ENCODE peak calls at places on chromosomes 11 and 22, in eight cellular contexts. Q, W, K, E, X, Y, I and M are unnamed samples.

GRCh38 chr11:2655320-2655719 is 44.5 kb downstream of the KCNQ1OT1 start:
- DNase-seq in Q (no peak), W (no peak), K (no peak), E (no peak), X (no peak), Y (no peak), I (no peak), M (no peak)

GRCh38 chr11:86636275-86636674 is 36.1 kb downstream of the ME3 start:
- DNase-seq in Q (no peak), W (no peak), K (no peak), E (no peak), X (no peak), Y (no peak), I (no peak), M (no peak)

GRCh38 chr22:22771696-22772377 is 115.8 kb upstream of the IGLL5 start:
- DNase-seq in Q (no peak), W (no peak), K (no peak), E (no peak), X (no peak), Y (no peak), I (no peak), M (no peak)

GRCh38 chr11:120011836-120012235 is 126.1 kb downstream of the TRIM29 start:
- DNase-seq in Q (no peak), W (no peak), K (no peak), E (no peak), X (no peak), Y (no peak), I (no peak), M (no peak)

GRCh38 chr11:103987631-103988594 is 48.5 kb upstream of the DDI1 start:
- DNase-seq in Q (no peak), W (no peak), K (no peak), E (no peak), X (no peak), Y (peak; percentile 23), I (no peak), M (no peak)

GRCh38 chr11:68959465-68960298 is 21.1 kb downstream of the MRGPRD start:
- DNase-seq in Q (no peak), W (no peak), K (no peak), E (no peak), X (peak; percentile 24), Y (no peak), I (no peak), M (no peak)

GRCh38 chr11:133171374-133171773 is 360.9 kb downstream of the OPCML start:
- DNase-seq in Q (no peak), W (no peak), K (no peak), E (no peak), X (no peak), Y (no peak), I (no peak), M (no peak)

GRCh38 chr11:86068138-86068861 is 584 bp downstream of the PICALM start:
- DNase-seq in Q (no peak), W (peak; percentile 56), K (no peak), E (peak; percentile 19), X (peak; percentile 70), Y (no peak), I (peak; percentile 23), M (no peak)

GRCh38 chr22:42994917-42995562 is 19.9 kb downstream of the PACSIN2 start:
- DNase-seq in Q (no peak), W (peak; percentile 63), K (peak; percentile 82), E (no peak), X (peak; percentile 73), Y (peak; percentile 93), I (no peak), M (peak; percentile 83)
- H3K4me3 ChIP-seq in Q (no peak overlapping the region), W (no peak overlapping the region), K (peak overlapping the region; percentile 55), E (no peak overlapping the region), X (no peak overlapping the region), Y (peak overlapping the region; percentile 23), I (no peak overlapping the region), M (peak overlapping the region; percentile 40)

DNA sequence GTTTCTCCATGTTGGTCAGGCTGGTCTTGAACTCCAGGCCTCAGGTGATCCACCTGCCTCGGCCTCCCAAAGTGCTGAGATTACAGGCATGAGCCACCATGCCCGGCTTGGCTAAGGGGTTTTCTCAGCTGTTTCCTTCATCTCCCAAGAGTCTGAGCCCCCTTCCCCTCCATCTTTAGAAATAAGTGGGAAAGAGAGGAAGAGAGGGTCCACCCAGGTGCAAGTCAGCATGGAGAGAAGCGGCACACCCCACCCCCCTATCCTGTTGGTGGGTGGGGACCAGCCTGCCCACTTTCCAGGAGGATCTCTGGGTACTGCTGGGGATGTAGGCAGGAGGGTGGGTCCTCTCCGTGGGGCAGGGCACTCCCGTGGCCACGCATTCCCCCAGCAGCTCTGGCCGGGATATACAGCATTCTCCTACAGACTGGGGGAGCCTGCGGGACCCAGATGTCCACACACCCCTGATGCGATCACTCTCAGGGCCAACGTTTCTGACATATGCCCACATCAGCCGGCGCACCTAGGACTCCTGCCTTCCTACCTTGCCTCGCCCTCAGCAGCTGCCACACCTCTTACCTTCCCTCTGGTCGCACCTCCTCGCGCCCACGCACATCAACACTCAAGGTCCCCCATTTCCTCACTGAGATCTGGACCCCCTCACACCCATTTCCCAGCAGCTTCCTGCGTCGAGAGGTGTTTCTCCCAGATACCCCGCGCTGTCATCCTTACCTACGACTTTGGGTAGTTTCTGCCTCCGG is 8.9 kb downstream of the SCARF2 start:
- DNase-seq in Q (no peak), W (no peak), K (no peak), E (no peak), X (no peak), Y (no peak), I (no peak), M (no peak)
- H3K4me3 ChIP-seq in Q (no peak overlapping the region), W (peak overlapping the region; percentile 65), K (no peak overlapping the region), E (peak overlapping the region; percentile 79), X (peak overlapping the region; percentile 37), Y (no peak overlapping the region), I (no peak overlapping the region), M (no peak overlapping the region)

DNA sequence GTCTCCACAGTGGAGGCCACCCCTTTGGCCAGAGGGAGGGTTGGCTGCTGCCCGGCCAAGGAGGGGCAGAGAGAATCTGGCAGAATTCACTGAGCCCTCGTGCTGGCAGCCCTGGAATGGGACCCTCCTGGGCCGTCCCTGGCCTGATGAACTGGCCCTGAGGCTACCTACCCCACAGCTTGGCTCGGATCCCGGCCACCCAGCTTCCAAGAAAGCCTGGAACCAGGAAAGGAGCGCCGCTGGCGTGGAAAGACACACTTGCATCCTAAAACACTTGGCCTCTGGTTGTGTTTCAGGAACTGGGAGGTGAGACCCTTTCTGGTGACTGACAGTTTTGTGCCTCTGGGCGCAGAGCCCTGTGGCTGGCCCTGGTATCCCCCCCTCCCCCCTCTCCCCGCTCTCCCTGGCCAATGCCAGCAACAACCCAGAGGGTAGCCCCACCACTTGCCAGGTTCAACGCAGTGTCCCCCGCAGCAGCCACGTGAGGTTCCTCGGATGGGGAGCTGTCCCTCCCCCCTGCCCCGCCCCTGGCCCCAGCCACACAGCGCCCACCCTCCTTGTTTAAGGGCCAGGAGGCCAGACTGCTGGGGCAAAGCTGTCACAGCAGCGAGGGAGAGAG is 693 bp downstream of the NFAM1 start:
- DNase-seq in Q (no peak), W (no peak), K (no peak), E (no peak), X (no peak), Y (no peak), I (no peak), M (no peak)
- H3K4me3 ChIP-seq in Q (no peak overlapping the region), W (no peak overlapping the region), K (no peak overlapping the region), E (no peak overlapping the region), X (no peak overlapping the region), Y (no peak overlapping the region), I (no peak overlapping the region), M (no peak overlapping the region)

DNA sequence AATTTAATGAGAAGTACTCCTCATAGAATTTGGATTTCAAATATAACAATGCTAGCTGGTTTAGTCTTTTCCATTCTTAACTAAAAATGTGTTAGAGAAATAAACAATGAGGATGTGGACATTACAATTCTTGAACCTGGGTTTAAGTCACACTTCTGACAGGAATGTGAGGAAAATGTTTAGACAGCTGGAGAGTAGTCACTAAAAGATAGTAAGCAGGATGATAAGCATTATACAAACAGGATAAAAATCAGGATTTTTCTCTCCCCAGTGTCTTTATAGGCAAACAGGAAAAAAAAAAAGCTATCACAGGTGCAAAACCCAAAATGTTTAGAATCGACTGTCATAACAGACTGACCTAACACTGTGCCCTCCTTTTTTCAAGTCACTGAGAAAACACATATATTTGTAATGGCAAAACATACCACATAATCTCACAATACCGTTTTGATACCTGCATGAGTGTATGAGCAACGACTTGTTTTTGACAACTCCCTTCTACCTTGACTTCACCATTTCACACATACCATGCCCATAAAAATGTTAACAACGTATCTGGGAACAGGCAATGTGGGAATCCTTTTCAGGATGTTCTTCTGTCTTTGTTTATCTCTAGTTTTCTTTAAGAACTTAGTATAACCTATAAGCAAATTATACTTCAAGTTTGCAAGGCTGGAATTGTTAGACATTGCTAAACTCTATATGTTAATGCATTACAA is 242.0 kb downstream of the SBF2 start:
- DNase-seq in Q (no peak), W (no peak), K (no peak), E (no peak), X (no peak), Y (peak; percentile 27), I (no peak), M (no peak)
- H3K4me3 ChIP-seq in Q (no peak overlapping the region), W (no peak overlapping the region), K (no peak overlapping the region), E (no peak overlapping the region), X (no peak overlapping the region), Y (no peak overlapping the region), I (no peak overlapping the region), M (no peak overlapping the region)

DNA sequence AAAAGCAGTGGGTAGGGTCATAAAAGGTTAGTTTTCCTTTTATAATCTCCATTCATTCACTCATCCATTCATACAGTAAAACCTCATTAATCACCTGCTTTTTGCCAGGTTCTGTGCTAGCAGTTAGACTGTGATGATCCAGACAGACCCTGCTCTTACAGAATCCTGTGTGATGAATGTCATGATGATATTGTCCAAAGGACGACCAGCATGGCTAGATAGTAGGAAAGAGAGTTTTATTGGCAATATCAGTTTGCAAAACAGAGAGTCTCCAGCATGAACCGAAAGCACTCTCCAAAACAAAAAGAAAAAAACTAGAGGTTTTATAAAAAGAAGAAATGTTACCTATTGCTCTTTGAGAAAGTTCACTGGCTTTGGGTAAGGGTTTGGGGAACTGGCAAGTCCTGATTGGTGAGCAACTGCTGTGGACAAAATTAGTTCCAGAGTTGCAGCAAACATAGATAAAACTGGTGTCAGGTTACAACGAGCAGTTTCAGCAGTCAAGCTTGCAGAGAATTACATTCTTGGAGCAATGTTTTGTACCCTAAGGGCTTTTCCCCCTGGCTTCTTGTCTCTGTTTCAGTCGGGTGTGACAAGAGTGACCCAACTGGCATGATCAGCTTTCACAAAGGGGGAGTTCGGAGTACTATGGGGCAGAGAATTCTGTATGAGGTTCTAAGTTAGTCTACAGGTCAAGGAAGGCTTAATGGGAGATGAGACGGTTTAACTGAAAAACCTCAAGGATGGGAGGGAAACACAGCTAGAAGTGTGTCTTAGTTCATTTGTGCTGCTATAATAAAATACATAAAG is 58.3 kb downstream of the HSD17B12 start:
- DNase-seq in Q (peak; percentile 48), W (no peak), K (peak; percentile 65), E (no peak), X (no peak), Y (peak; percentile 78), I (no peak), M (peak; percentile 78)
- H3K4me3 ChIP-seq in Q (no peak overlapping the region), W (no peak overlapping the region), K (no peak overlapping the region), E (no peak overlapping the region), X (no peak overlapping the region), Y (no peak overlapping the region), I (no peak overlapping the region), M (no peak overlapping the region)